ENCODE peak calls at places on chromosome 9, in nine cellular contexts. T, N, L, R, B, X, F, A and D are unnamed samples.

GRCh38 chr9:92265159-92265558 is 28.3 kb downstream of the IARS1 start:
- DNase-seq in T (no peak), N (no peak), L (no peak), R (no peak), B (no peak), X (peak; percentile 32), F (no peak), A (no peak), D (no peak)

GRCh38 chr9:93656426-93657222 is 80.2 kb downstream of the PHF2 start:
- DNase-seq in T (no peak), N (no peak), L (no peak), R (peak; percentile 47), B (no peak), X (no peak), F (no peak), A (no peak), D (no peak)

GRCh38 chr9:25733336-25733982 is 55.2 kb upstream of the TUSC1 start:
- DNase-seq in T (no peak), N (no peak), L (no peak), R (no peak), B (no peak), X (no peak), F (no peak), A (no peak), D (no peak)

GRCh38 chr9:71758785-71759184 is 9.5 kb downstream of the CEMIP2 start:
- DNase-seq in T (no peak), N (no peak), L (no peak), R (no peak), B (peak; percentile 67), X (no peak), F (no peak), A (no peak), D (no peak)

GRCh38 chr9:92770005-92770995 is 5.7 kb upstream of the BICD2 start:
- DNase-seq in T (no peak), N (no peak), L (no peak), R (no peak), B (peak; percentile 40), X (peak; percentile 38), F (no peak), A (no peak), D (no peak)

GRCh38 chr9:114276908-114277821 is 45.7 kb upstream of the ORM1 start:
- DNase-seq in T (peak; percentile 93), N (no peak), L (no peak), R (peak; percentile 48), B (no peak), X (no peak), F (no peak), A (peak; percentile 94), D (no peak)

GRCh38 chr9:137429974-137430722 is 7.0 kb downstream of the NOXA1 start:
- DNase-seq in T (no peak), N (peak; percentile 56), L (no peak), R (no peak), B (peak; percentile 79), X (no peak), F (no peak), A (no peak), D (no peak)

GRCh38 chr9:15249042-15249818 is 57.8 kb downstream of the TTC39B start:
- DNase-seq in T (no peak), N (no peak), L (no peak), R (no peak), B (no peak), X (no peak), F (no peak), A (no peak), D (no peak)

GRCh38 chr9:131960805-131961495 is 118.7 kb downstream of the MED27 start:
- DNase-seq in T (no peak), N (no peak), L (no peak), R (no peak), B (no peak), X (no peak), F (no peak), A (no peak), D (no peak)

GRCh38 chr9:125405938-125406811 is 144.5 kb downstream of the GAPVD1 start:
- DNase-seq in T (no peak), N (no peak), L (no peak), R (no peak), B (no peak), X (no peak), F (no peak), A (no peak), D (no peak)

GRCh38 chr9:69554945-69555344 is 117.2 kb downstream of the APBA1 start:
- DNase-seq in T (peak; percentile 52), N (no peak), L (no peak), R (no peak), B (no peak), X (no peak), F (no peak), A (peak; percentile 88), D (no peak)

GRCh38 chr9:81980568-81980967 is 8.0 kb upstream of the SPATA31D1 start:
- DNase-seq in T (no peak), N (no peak), L (no peak), R (no peak), B (no peak), X (no peak), F (no peak), A (no peak), D (no peak)

GRCh38 chr9:136587145-136587943 is 41.5 kb upstream of the NOTCH1 start:
- DNase-seq in T (no peak), N (peak; percentile 90), L (no peak), R (peak; percentile 88), B (peak; percentile 69), X (peak; percentile 64), F (no peak), A (peak; percentile 6), D (no peak)

GRCh38 chr9:105059260-105059659 is 131.3 kb upstream of the ABCA1 start:
- DNase-seq in T (no peak), N (no peak), L (no peak), R (no peak), B (no peak), X (no peak), F (no peak), A (no peak), D (no peak)

GRCh38 chr9:126722252-126722921 is 82.5 kb upstream of the ZBTB43 start:
- DNase-seq in T (no peak), N (peak; percentile 94), L (no peak), R (peak; percentile 82), B (peak; percentile 75), X (peak; percentile 31), F (peak; percentile 95), A (no peak), D (peak; percentile 59)

GRCh38 chr9:6330958-6331634 is 2.9 kb downstream of the TPD52L3 start:
- DNase-seq in T (no peak), N (no peak), L (no peak), R (no peak), B (no peak), X (no peak), F (no peak), A (no peak), D (no peak)

GRCh38 chr9:2655411-2655901 is 33.9 kb downstream of the VLDLR start:
- DNase-seq in T (peak; percentile 72), N (no peak), L (no peak), R (no peak), B (no peak), X (peak; percentile 76), F (no peak), A (peak; percentile 84), D (no peak)

GRCh38 chr9:72382405-72382804 is 17.4 kb upstream of the ZFAND5 start:
- DNase-seq in T (no peak), N (no peak), L (no peak), R (no peak), B (no peak), X (no peak), F (no peak), A (no peak), D (no peak)

GRCh38 chr9:120387257-120387999 is 192.5 kb downstream of the CDK5RAP2 start:
- DNase-seq in T (no peak), N (no peak), L (no peak), R (no peak), B (no peak), X (no peak), F (no peak), A (no peak), D (no peak)

GRCh38 chr9:6897831-6898230 is 140.1 kb downstream of the KDM4C start:
- DNase-seq in T (no peak), N (peak; percentile 12), L (no peak), R (no peak), B (peak; percentile 46), X (no peak), F (no peak), A (no peak), D (no peak)

GRCh38 chr9:86112057-86112456 is 12.7 kb upstream of the GOLM1 start:
- DNase-seq in T (no peak), N (no peak), L (no peak), R (no peak), B (no peak), X (no peak), F (no peak), A (no peak), D (no peak)